ENCODE peak calls at places on chromosomes 7 and 10, in six cellular contexts. One of them, this sample, is unnamed.

GRCh38 chr10:128072941-128073615 is 53.1 kb downstream of the MKI67 start:
- DNase-seq in spleen: peak; percentile 72
- DNase-seq in GM23338: no peak
- DNase-seq in fibroblast of lung: no peak
- DNase-seq in A549: no peak
- DNase-seq in cardiac muscle cell: no peak
- DNase-seq in this sample: no peak

GRCh38 chr7:51430480-51431086 is 114.0 kb upstream of the COBL start:
- DNase-seq in A549: peak; percentile 51
- DNase-seq in fibroblast of lung: peak; percentile 15
- DNase-seq in GM23338: peak; percentile 87
- DNase-seq in cardiac muscle cell: peak; percentile 79
- DNase-seq in spleen: no peak
- DNase-seq in this sample: peak; percentile 78

GRCh38 chr10:129032626-129033353 is 434.3 kb upstream of the MGMT start:
- DNase-seq in A549: no peak
- DNase-seq in GM23338: no peak
- DNase-seq in fibroblast of lung: no peak
- DNase-seq in cardiac muscle cell: no peak
- DNase-seq in spleen: no peak
- DNase-seq in this sample: no peak

GRCh38 chr10:5416981-5417380 is 4.6 kb downstream of the NET1 start:
- DNase-seq in GM23338: peak; percentile 75
- DNase-seq in cardiac muscle cell: no peak
- DNase-seq in spleen: no peak
- DNase-seq in A549: no peak
- DNase-seq in fibroblast of lung: peak; percentile 40
- DNase-seq in this sample: no peak

GRCh38 chr7:41451826-41452225 is 251.1 kb downstream of the INHBA start:
- DNase-seq in fibroblast of lung: peak; percentile 44
- DNase-seq in cardiac muscle cell: no peak
- DNase-seq in A549: no peak
- DNase-seq in GM23338: no peak
- DNase-seq in spleen: no peak
- DNase-seq in this sample: no peak

GRCh38 chr7:1531263-1531978 is 919 bp downstream of the MAFK start:
- DNase-seq in spleen: peak; percentile 93
- DNase-seq in GM23338: no peak
- DNase-seq in A549: peak; percentile 61
- DNase-seq in fibroblast of lung: peak; percentile 24
- DNase-seq in cardiac muscle cell: peak; percentile 42
- DNase-seq in this sample: peak; percentile 54

GRCh38 chr10:71728218-71728737 is 8.7 kb upstream of the C10orf105 start:
- DNase-seq in A549: no peak
- DNase-seq in cardiac muscle cell: no peak
- DNase-seq in spleen: peak; percentile 84
- DNase-seq in fibroblast of lung: no peak
- DNase-seq in GM23338: no peak
- DNase-seq in this sample: no peak

GRCh38 chr7:4700577-4701235 is 18.6 kb downstream of the FOXK1 start:
- DNase-seq in fibroblast of lung: peak; percentile 99
- DNase-seq in GM23338: no peak
- DNase-seq in A549: peak; percentile 60
- DNase-seq in spleen: no peak
- DNase-seq in cardiac muscle cell: no peak
- DNase-seq in this sample: peak; percentile 65

GRCh38 chr10:653991-654646 is 35.3 kb downstream of the DIP2C start:
- DNase-seq in A549: no peak
- DNase-seq in cardiac muscle cell: no peak
- DNase-seq in spleen: no peak
- DNase-seq in GM23338: no peak
- DNase-seq in fibroblast of lung: peak; percentile 42
- DNase-seq in this sample: peak; percentile 77

GRCh38 chr10:86004310-86004709 is 362.3 kb downstream of the GRID1 start:
- DNase-seq in GM23338: no peak
- DNase-seq in fibroblast of lung: no peak
- DNase-seq in cardiac muscle cell: no peak
- DNase-seq in A549: no peak
- DNase-seq in spleen: no peak
- DNase-seq in this sample: no peak

GRCh38 chr7:30642789-30643188 is 39.5 kb downstream of the CRHR2 start:
- DNase-seq in spleen: no peak
- DNase-seq in cardiac muscle cell: no peak
- DNase-seq in A549: no peak
- DNase-seq in GM23338: no peak
- DNase-seq in fibroblast of lung: no peak
- DNase-seq in this sample: no peak

GRCh38 chr7:44189993-44190872 is 994 bp upstream of the GCK start:
- DNase-seq in fibroblast of lung: no peak
- DNase-seq in A549: no peak
- DNase-seq in cardiac muscle cell: no peak
- DNase-seq in GM23338: no peak
- DNase-seq in spleen: no peak
- DNase-seq in this sample: no peak

GRCh38 chr10:4652111-4653010 is 173.6 kb upstream of the AKR1E2 start:
- DNase-seq in fibroblast of lung: no peak
- DNase-seq in GM23338: no peak
- DNase-seq in A549: no peak
- DNase-seq in spleen: no peak
- DNase-seq in cardiac muscle cell: no peak
- DNase-seq in this sample: no peak

GRCh38 chr7:31065021-31065593 is 13.0 kb downstream of the ADCYAP1R1 start:
- DNase-seq in spleen: peak; percentile 38
- DNase-seq in fibroblast of lung: no peak
- DNase-seq in A549: no peak
- DNase-seq in GM23338: peak; percentile 44
- DNase-seq in cardiac muscle cell: no peak
- DNase-seq in this sample: no peak

GRCh38 chr7:22663319-22663718 is 63.7 kb upstream of the IL6 start:
- DNase-seq in GM23338: no peak
- DNase-seq in cardiac muscle cell: no peak
- DNase-seq in spleen: no peak
- DNase-seq in fibroblast of lung: peak; percentile 73
- DNase-seq in A549: no peak
- DNase-seq in this sample: no peak

GRCh38 chr10:101367569-101368453 is 13.8 kb downstream of the BTRC start:
- DNase-seq in spleen: no peak
- DNase-seq in GM23338: no peak
- DNase-seq in fibroblast of lung: peak; percentile 93
- DNase-seq in cardiac muscle cell: no peak
- DNase-seq in A549: peak; percentile 71
- DNase-seq in this sample: no peak

GRCh38 chr10:124285587-124286527 is 132.9 kb downstream of the OAT start:
- DNase-seq in fibroblast of lung: no peak
- DNase-seq in cardiac muscle cell: no peak
- DNase-seq in spleen: peak; percentile 58
- DNase-seq in GM23338: no peak
- DNase-seq in A549: no peak
- DNase-seq in this sample: no peak

GRCh38 chr7:40760997-40761396 is 626.2 kb downstream of the SUGCT start:
- DNase-seq in cardiac muscle cell: no peak
- DNase-seq in GM23338: no peak
- DNase-seq in fibroblast of lung: no peak
- DNase-seq in A549: no peak
- DNase-seq in spleen: no peak
- DNase-seq in this sample: no peak

GRCh38 chr7:140726304-140726703 is 29.8 kb downstream of the NDUFB2 start:
- DNase-seq in cardiac muscle cell: no peak
- DNase-seq in A549: peak; percentile 38
- DNase-seq in spleen: no peak
- DNase-seq in GM23338: peak; percentile 55
- DNase-seq in fibroblast of lung: peak; percentile 14
- DNase-seq in this sample: peak; percentile 10

GRCh38 chr7:104207348-104207730 is 474 bp downstream of the ORC5 start:
- DNase-seq in GM23338: peak; percentile 4
- DNase-seq in spleen: no peak
- DNase-seq in A549: peak; percentile 14
- DNase-seq in cardiac muscle cell: peak; percentile 12
- DNase-seq in fibroblast of lung: peak; percentile 24
- DNase-seq in this sample: no peak

GRCh38 chr10:130300608-130301025 is 164.4 kb downstream of the GLRX3 start:
- DNase-seq in fibroblast of lung: no peak
- DNase-seq in GM23338: no peak
- DNase-seq in cardiac muscle cell: no peak
- DNase-seq in A549: no peak
- DNase-seq in spleen: peak; percentile 91
- DNase-seq in this sample: no peak

GRCh38 chr10:18214692-18215563 is 74.7 kb downstream of the CACNB2 start:
- DNase-seq in spleen: no peak
- DNase-seq in A549: peak; percentile 51
- DNase-seq in cardiac muscle cell: peak; percentile 71
- DNase-seq in fibroblast of lung: peak; percentile 47
- DNase-seq in GM23338: peak; percentile 70
- DNase-seq in this sample: peak; percentile 70

GRCh38 chr10:17859492-17860156 is 50.5 kb downstream of the MRC1 start:
- DNase-seq in A549: no peak
- DNase-seq in spleen: no peak
- DNase-seq in GM23338: no peak
- DNase-seq in cardiac muscle cell: no peak
- DNase-seq in fibroblast of lung: no peak
- DNase-seq in this sample: no peak

GRCh38 chr10:129621694-129622093 is 154.7 kb downstream of the MGMT start:
- DNase-seq in fibroblast of lung: peak; percentile 21
- DNase-seq in spleen: no peak
- DNase-seq in cardiac muscle cell: no peak
- DNase-seq in A549: no peak
- DNase-seq in GM23338: no peak
- DNase-seq in this sample: no peak

GRCh38 chr7:120836556-120837125 is 21.3 kb downstream of the TSPAN12 start:
- DNase-seq in fibroblast of lung: no peak
- DNase-seq in cardiac muscle cell: no peak
- DNase-seq in spleen: no peak
- DNase-seq in A549: no peak
- DNase-seq in GM23338: no peak
- DNase-seq in this sample: no peak

GRCh38 chr10:1631282-1631681 is 106.0 kb downstream of the ADARB2 start:
- DNase-seq in cardiac muscle cell: no peak
- DNase-seq in A549: no peak
- DNase-seq in fibroblast of lung: no peak
- DNase-seq in GM23338: no peak
- DNase-seq in spleen: peak; percentile 60
- DNase-seq in this sample: no peak

GRCh38 chr10:74282151-74282852 is 131.3 kb downstream of the ADK start:
- DNase-seq in spleen: no peak
- DNase-seq in A549: no peak
- DNase-seq in cardiac muscle cell: no peak
- DNase-seq in fibroblast of lung: peak; percentile 40
- DNase-seq in GM23338: no peak
- DNase-seq in this sample: no peak

DNA sequence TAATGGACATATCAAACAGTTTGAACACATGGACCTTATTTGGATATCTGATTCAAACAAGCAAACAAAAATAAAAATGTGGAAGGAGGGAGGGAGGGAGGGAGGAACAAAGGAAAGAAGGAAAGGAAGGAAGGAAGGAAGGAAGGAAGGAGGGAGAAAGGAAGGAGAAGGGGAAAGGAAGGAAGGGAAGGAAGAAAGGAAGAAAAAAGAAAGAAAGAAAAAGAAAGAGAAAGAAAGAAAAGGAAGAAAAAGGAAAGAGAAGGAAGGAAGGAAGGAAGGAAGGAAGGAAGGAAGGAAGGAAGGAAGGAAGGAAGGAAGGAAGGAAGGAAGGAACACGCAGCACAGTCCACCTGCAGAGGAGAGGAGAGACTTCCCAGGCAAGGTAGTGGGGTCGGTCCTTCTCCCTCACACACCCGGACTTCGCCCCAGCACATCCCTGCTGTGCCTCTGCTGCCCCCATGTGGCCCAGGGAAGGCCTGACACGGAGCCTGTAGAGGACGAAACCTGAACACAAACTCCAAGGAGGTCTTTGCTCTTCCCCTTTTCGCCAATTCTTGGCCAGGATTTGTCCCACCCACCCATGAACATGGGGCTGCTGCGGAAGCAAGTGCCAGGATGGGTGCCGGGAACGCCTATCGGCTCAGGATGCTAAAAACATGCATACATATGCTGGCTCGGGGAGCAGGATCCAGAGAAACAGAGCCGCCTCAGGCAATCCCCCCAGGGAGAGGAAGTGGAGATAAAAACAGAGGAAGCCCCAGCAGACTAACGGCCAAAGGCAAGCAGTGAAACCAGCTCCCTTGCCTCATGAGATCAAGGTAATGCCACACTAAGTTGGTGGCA is 52.3 kb upstream of the DGKI start:
- DNase-seq in cardiac muscle cell: peak; percentile 84
- DNase-seq in GM23338: peak; percentile 93
- DNase-seq in A549: peak; percentile 66
- DNase-seq in spleen: peak; percentile 93
- DNase-seq in fibroblast of lung: peak; percentile 58
- DNase-seq in this sample: peak; percentile 88
- H3K4me3 ChIP-seq in cardiac muscle cell: no peak overlapping the region
- H3K4me3 ChIP-seq in GM23338: peak overlapping the region; percentile 31
- H3K4me3 ChIP-seq in A549: no peak overlapping the region
- H3K4me3 ChIP-seq in spleen: peak overlapping the region; percentile 57
- H3K4me3 ChIP-seq in fibroblast of lung: no peak overlapping the region
- H3K4me3 ChIP-seq in this sample: no peak overlapping the region

GRCh38 chr7:100428199-100428966 is at the start of gene ZCWPW1:
- DNase-seq in spleen: peak; percentile 100
- DNase-seq in fibroblast of lung: peak; percentile 95
- DNase-seq in GM23338: peak; percentile 98
- DNase-seq in A549: peak; percentile 99
- DNase-seq in cardiac muscle cell: peak; percentile 94
- DNase-seq in this sample: peak; percentile 96
- H3K4me1 ChIP-seq in spleen: peaks cover 30% of the 10 kb centered on the region
- H3K4me1 ChIP-seq in fibroblast of lung: peaks cover 4% of the 10 kb centered on the region
- H3K4me1 ChIP-seq in GM23338: peaks cover 21% of the 10 kb centered on the region
- H3K4me1 ChIP-seq in A549: peaks cover 26% of the 10 kb centered on the region
- H3K4me1 ChIP-seq in cardiac muscle cell: peaks cover 22% of the 10 kb centered on the region
- H3K4me1 ChIP-seq in this sample: peaks cover 22% of the 10 kb centered on the region

GRCh38 chr7:116683786-116684185 is 11.8 kb downstream of the MET start:
- DNase-seq in cardiac muscle cell: no peak
- DNase-seq in GM23338: no peak
- DNase-seq in A549: no peak
- DNase-seq in spleen: no peak
- DNase-seq in fibroblast of lung: no peak
- DNase-seq in this sample: no peak

GRCh38 chr7:116675812-116676355 is 3.9 kb downstream of the MET start:
- DNase-seq in A549: no peak
- DNase-seq in spleen: no peak
- DNase-seq in fibroblast of lung: no peak
- DNase-seq in cardiac muscle cell: no peak
- DNase-seq in GM23338: no peak
- DNase-seq in this sample: no peak

GRCh38 chr7:116679495-116679894 is 7.5 kb downstream of the MET start:
- DNase-seq in GM23338: no peak
- DNase-seq in spleen: no peak
- DNase-seq in fibroblast of lung: peak; percentile 35
- DNase-seq in A549: no peak
- DNase-seq in cardiac muscle cell: no peak
- DNase-seq in this sample: no peak

GRCh38 chr7:116674508-116675173 is 2.6 kb downstream of the MET start:
- DNase-seq in fibroblast of lung: peak; percentile 83
- DNase-seq in cardiac muscle cell: no peak
- DNase-seq in GM23338: peak; percentile 33
- DNase-seq in spleen: no peak
- DNase-seq in A549: peak; percentile 56
- DNase-seq in this sample: no peak

GRCh38 chr7:116678812-116679211 is 6.8 kb downstream of the MET start:
- DNase-seq in fibroblast of lung: no peak
- DNase-seq in cardiac muscle cell: no peak
- DNase-seq in spleen: no peak
- DNase-seq in GM23338: no peak
- DNase-seq in A549: no peak
- DNase-seq in this sample: no peak
- H3K27ac ChIP-seq in fibroblast of lung: no peak overlapping the region
- H3K27ac ChIP-seq in cardiac muscle cell: no peak overlapping the region
- H3K27ac ChIP-seq in spleen: no peak overlapping the region
- H3K27ac ChIP-seq in GM23338: no peak overlapping the region
- H3K27ac ChIP-seq in A549: no peak overlapping the region
- H3K27ac ChIP-seq in this sample: no peak overlapping the region

GRCh38 chr10:75388082-75388481 is 13.5 kb downstream of the ZNF503 start:
- DNase-seq in A549: no peak
- DNase-seq in cardiac muscle cell: no peak
- DNase-seq in spleen: no peak
- DNase-seq in GM23338: no peak
- DNase-seq in fibroblast of lung: no peak
- DNase-seq in this sample: no peak
- H3K4me3 ChIP-seq in A549: no peak overlapping the region
- H3K4me3 ChIP-seq in cardiac muscle cell: no peak overlapping the region
- H3K4me3 ChIP-seq in spleen: no peak overlapping the region
- H3K4me3 ChIP-seq in GM23338: no peak overlapping the region
- H3K4me3 ChIP-seq in fibroblast of lung: no peak overlapping the region
- H3K4me3 ChIP-seq in this sample: no peak overlapping the region